ENCODE peak calls at places on chromosomes 3 and 15, in four cellular contexts. O is H54; G is activated effector memory CD4-positive, alpha-beta T cell treated with Interleukin-2 at 50 U/mL for 16 hours; E is NCI-H1694 treated with DMSO at 0.1 percent for 48 hours. F is an unnamed sample.

GRCh38 chr3:160698806-160699205 is 21.8 kb downstream of the ARL14 start:
- DNase-seq in E (no peak), G (no peak), O (no peak), F (no peak)

GRCh38 chr15:58694641-58695398 is 54.7 kb downstream of the ADAM10 start:
- DNase-seq in O (no peak), E (no peak), G (no peak), F (no peak)

GRCh38 chr3:160735801-160736200 is 20.2 kb upstream of the PPM1L start:
- DNase-seq in G (no peak), E (no peak), O (no peak), F (no peak)

GRCh38 chr15:76994001-76994400 is 925 bp upstream of the PSTPIP1 start:
- DNase-seq in O (peak; percentile 44), G (peak; percentile 66), E (no peak), F (no peak)

GRCh38 chr3:31559872-31560534 is 27.3 kb downstream of the STT3B start:
- DNase-seq in E (no peak), G (no peak), O (no peak), F (no peak)

GRCh38 chr3:139491966-139492365 is 15.7 kb upstream of the RBP2 start:
- DNase-seq in O (no peak), E (peak; percentile 33), G (no peak), F (no peak)

GRCh38 chr3:48716508-48716981 is 476 bp downstream of the IP6K2 start:
- DNase-seq in O (no peak), G (peak; percentile 6), E (no peak), F (no peak)

GRCh38 chr3:24197809-24198208 is 252.7 kb downstream of the NR1D2 start:
- DNase-seq in E (no peak), O (no peak), G (no peak), F (no peak)

GRCh38 chr3:132034486-132035464 is at the start of gene CPNE4:
- DNase-seq in E (peak; percentile 71), O (peak; percentile 82), G (peak; percentile 15), F (peak; percentile 91)